ENCODE peak calls at places on chromosomes 4 and X, in four cellular contexts. W is H1, Z is A549, K is K562. O is an unnamed sample.

GRCh38 chrX:144006811-144007210 is 122.9 kb downstream of the UBE2NL start:
- DNase-seq in W (no peak), Z (no peak), K (no peak), O (no peak)

GRCh38 chrX:118726887-118727685 is at the start of gene IL13RA1:
- DNase-seq in W (peak), Z (peak), K (peak), O (peak)

GRCh38 chrX:69068295-69069085 is 96.8 kb downstream of the PJA1 start:
- DNase-seq in W (no peak), Z (no peak), K (no peak), O (no peak)

GRCh38 chrX:16745102-16745501 is 25.7 kb downstream of the SYAP1 start:
- DNase-seq in W (no peak), Z (no peak), K (no peak), O (no peak)

GRCh38 chrX:31981546-31982062 is 909.8 kb upstream of the FTHL17 start:
- DNase-seq in W (no peak), Z (no peak), K (no peak), O (no peak)

GRCh38 chrX:65862638-65863037 is 177.2 kb downstream of the VSIG4 start:
- DNase-seq in W (no peak), Z (no peak), K (no peak), O (no peak)

GRCh38 chrX:96425204-96425603 is 259.4 kb upstream of the DIAPH2 start:
- DNase-seq in W (no peak), Z (no peak), K (no peak), O (no peak)

GRCh38 chr4:144709159-144709558 is 63.2 kb downstream of the HHIP start:
- DNase-seq in W (no peak), Z (no peak), K (no peak), O (no peak)

GRCh38 chrX:133045986-133046385 is 50.9 kb downstream of the USP26 start:
- DNase-seq in W (no peak), Z (no peak), K (peak), O (peak)

GRCh38 chr4:88820723-88821368 is 123.2 kb upstream of the NAP1L5 start:
- DNase-seq in W (no peak), Z (no peak), K (no peak), O (no peak)

GRCh38 chr4:9893329-9894108 is 112.1 kb downstream of the DRD5 start:
- DNase-seq in W (no peak), Z (no peak), K (peak), O (no peak)
- TF ChIP-seq HDAC2 in W (no peak), Z (no peak), K (no peak), O (no peak)

DNA sequence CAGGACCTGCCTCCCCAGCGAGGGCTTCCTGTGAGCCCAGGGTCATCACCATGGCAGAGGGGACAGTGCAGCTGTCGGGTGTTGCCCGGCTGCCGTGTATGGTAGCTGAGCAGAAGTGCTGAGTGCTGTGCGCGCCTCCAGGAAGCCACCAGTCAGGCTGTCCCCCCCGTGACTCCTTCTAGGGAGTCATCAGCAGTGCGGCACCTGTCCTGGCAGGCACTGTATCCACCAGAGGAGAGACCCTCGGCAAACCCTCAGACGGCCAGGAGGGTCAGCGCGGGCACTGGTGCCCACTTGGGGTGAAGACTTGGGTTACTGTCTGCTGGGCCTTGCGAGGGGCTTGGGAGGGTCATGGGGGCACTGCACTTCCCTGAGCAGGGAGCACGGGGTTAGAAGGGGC is 8.4 kb downstream of the UVSSA start:
- DNase-seq in W (no peak), Z (no peak), K (no peak), O (no peak)
- TF ChIP-seq HDAC2 in W (no peak), Z (no peak), K (no peak), O (no peak)

GRCh38 chr4:139568206-139568969 is 12.4 kb upstream of the SETD7 start:
- DNase-seq in W (no peak), Z (no peak), K (no peak), O (no peak)
- TF ChIP-seq HDAC2 in W (no peak), Z (no peak), K (no peak), O (no peak)

GRCh38 chrX:129706395-129707072 is 32.2 kb upstream of the XPNPEP2 start:
- DNase-seq in W (no peak), Z (no peak), K (no peak), O (no peak)
- TF ChIP-seq HDAC2 in W (no peak), Z (no peak), K (no peak), O (no peak)

GRCh38 chrX:12360991-12361598 is 222.8 kb downstream of the FRMPD4 start:
- DNase-seq in W (no peak), Z (no peak), K (no peak), O (no peak)
- TF ChIP-seq HDAC2 in W (no peak), Z (no peak), K (no peak), O (no peak)

DNA sequence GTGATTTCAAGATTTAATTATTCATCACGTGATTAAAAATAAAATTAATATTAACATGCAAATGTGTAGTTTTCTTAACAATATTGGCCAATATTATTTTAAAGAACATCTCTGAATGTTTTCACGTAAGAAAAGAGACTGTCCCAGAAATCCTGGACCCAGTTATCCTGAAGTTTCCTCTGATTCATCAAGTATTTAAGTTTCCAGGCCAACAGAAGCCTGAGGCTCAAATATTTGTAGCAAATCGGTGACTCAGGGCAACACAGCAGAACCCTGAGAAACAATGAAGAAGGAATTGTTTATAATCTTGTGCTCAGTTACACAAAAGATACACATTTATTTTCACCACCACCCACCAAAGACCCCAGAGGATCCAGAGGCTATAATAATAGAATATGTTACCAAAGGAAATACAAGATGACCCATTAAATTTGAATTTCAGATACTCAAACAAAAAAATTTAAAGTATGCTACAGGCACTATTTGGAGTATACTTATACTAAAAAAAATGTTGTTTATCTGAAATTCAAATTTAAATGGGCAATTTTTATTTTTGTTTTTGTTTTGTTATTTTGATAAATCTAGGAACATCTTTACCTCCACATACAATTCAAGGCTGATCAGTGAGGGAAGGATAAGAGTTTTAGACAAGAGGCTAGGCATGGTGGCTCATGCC is 33.9 kb upstream of the SLC7A11 start:
- DNase-seq in W (no peak), Z (peak), K (no peak), O (no peak)
- TF ChIP-seq HDAC2 in W (no peak), Z (no peak), K (no peak), O (no peak)

GRCh38 chr4:25861422-25861926 is 1.3 kb downstream of the SEL1L3 start:
- DNase-seq in W (no peak), Z (no peak), K (peak), O (no peak)

GRCh38 chr4:25862411-25863346 is at the start of gene SEL1L3:
- DNase-seq in W (peak), Z (peak), K (peak), O (no peak)

GRCh38 chr4:25861951-25862410 is 807 bp downstream of the SEL1L3 start:
- DNase-seq in W (no peak), Z (peak), K (peak), O (no peak)

GRCh38 chr4:25863906-25864418 is 1.2 kb upstream of the SEL1L3 start:
- DNase-seq in W (no peak), Z (no peak), K (no peak), O (no peak)

DNA sequence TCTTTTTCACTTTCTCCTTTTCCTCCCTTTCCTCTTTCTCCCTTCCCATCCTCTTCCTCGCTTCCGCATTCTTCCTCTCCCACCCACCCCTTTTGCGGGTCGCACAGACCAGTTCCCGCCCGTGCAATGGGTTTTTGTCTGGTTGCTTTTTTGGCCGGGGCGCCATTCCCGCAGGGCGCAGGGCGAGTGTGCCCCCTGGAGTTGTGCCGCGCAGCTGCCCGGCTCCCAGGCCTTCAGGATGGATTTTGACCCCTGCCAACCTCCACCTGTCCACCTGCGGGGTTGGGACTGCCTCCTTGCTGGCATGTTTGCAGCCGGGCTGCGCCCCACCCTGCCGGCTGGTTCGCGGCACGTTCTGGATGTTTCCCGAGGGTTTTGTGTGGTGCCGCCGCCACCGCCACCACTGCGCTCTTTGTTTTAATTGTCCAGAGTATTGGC is 578 bp upstream of the SEL1L3 start:
- DNase-seq in W (peak), Z (peak), K (no peak), O (no peak)
- TF ChIP-seq HDAC2 in W (peak), Z (no peak), K (no peak), O (no peak)

DNA sequence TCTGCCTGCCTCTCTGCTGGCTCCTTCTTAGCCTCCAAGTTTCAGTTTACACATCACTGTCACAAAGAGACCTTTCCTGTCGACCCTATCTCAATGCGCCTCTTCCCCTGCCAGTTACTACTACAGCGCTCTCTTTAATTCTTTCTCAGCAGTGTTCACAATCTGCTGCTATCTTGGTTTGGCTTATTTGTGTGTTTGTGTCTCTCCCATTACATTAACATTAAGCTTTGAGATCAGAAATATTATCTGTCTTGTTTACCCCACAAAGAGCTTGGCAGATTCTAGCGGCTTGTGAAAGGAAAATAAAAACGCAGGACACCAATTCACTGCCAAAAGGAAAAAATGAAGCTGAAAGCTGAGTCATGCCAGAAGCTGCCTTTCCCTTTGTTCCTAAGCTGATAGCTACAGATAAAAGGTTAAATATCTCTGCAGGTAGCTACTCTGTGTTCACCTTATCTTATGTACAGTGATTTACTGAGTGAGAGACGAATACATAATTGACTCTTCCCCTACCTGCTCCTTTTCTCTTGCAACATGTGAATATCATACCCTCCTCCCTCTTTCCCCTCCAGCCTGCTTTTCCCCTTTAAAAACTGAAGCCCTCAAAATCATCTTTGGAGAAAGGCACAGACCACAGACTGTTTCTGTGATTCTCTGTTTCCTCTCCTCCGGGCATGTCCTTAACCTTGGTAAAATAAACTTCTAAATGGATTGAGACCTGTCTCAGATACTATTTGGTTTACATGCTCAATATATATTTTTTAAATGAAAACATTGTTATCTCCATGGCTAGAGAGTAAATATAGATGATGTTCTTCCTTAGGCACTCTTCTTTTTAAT is 19.3 kb upstream of the SLC9A7 start:
- DNase-seq in W (no peak), Z (no peak), K (no peak), O (peak)
- TF ChIP-seq HDAC2 in W (no peak), Z (no peak), K (no peak), O (no peak)